ENCODE peak calls at places on chromosomes 11 and 22, in eight cellular contexts. One of them, this sample, is unnamed.

GRCh38 chr11:65060913-65061408 is 2.6 kb upstream of the NAALADL1 start:
- DNase-seq in activated naive CD4-positive, alpha-beta T cell: no peak
- DNase-seq in naive B cell: no peak
- DNase-seq in LHCN-M2: no peak
- DNase-seq in SK-MEL-5: peak; percentile 54
- DNase-seq in GM04503: no peak
- DNase-seq in stimulated activated CD8-positive, alpha-beta memory T cell treated with anti-CD3 and anti-CD28 coated beads, Interleukin-7, amount 100 ng/mL, for 1 hour: no peak
- DNase-seq in activated CD4-positive, alpha-beta T cell treated with anti-CD3 and anti-CD28 coated beads, Interleukin-2, amount 50 U/mL, for 1 hour: no peak
- DNase-seq in this sample: no peak

GRCh38 chr11:44130751-44131150 is 35.3 kb downstream of the EXT2 start:
- DNase-seq in LHCN-M2: no peak
- DNase-seq in activated naive CD4-positive, alpha-beta T cell: no peak
- DNase-seq in naive B cell: no peak
- DNase-seq in SK-MEL-5: no peak
- DNase-seq in GM04503: no peak
- DNase-seq in stimulated activated CD8-positive, alpha-beta memory T cell treated with anti-CD3 and anti-CD28 coated beads, Interleukin-7, amount 100 ng/mL, for 1 hour: no peak
- DNase-seq in activated CD4-positive, alpha-beta T cell treated with anti-CD3 and anti-CD28 coated beads, Interleukin-2, amount 50 U/mL, for 1 hour: no peak
- DNase-seq in this sample: no peak

GRCh38 chr11:118620529-118621070 is 13.2 kb downstream of the PHLDB1 start:
- DNase-seq in LHCN-M2: no peak
- DNase-seq in naive B cell: no peak
- DNase-seq in GM04503: no peak
- DNase-seq in activated naive CD4-positive, alpha-beta T cell: no peak
- DNase-seq in stimulated activated CD8-positive, alpha-beta memory T cell treated with anti-CD3 and anti-CD28 coated beads, Interleukin-7, amount 100 ng/mL, for 1 hour: no peak
- DNase-seq in activated CD4-positive, alpha-beta T cell treated with anti-CD3 and anti-CD28 coated beads, Interleukin-2, amount 50 U/mL, for 1 hour: no peak
- DNase-seq in SK-MEL-5: peak; percentile 78
- DNase-seq in this sample: no peak

GRCh38 chr11:73260127-73260457 is 12.0 kb upstream of the P2RY6 start:
- DNase-seq in stimulated activated CD8-positive, alpha-beta memory T cell treated with anti-CD3 and anti-CD28 coated beads, Interleukin-7, amount 100 ng/mL, for 1 hour: no peak
- DNase-seq in LHCN-M2: no peak
- DNase-seq in GM04503: no peak
- DNase-seq in SK-MEL-5: no peak
- DNase-seq in naive B cell: no peak
- DNase-seq in activated CD4-positive, alpha-beta T cell treated with anti-CD3 and anti-CD28 coated beads, Interleukin-2, amount 50 U/mL, for 1 hour: no peak
- DNase-seq in activated naive CD4-positive, alpha-beta T cell: no peak
- DNase-seq in this sample: no peak

GRCh38 chr11:1089738-1090599 is 15.3 kb downstream of the MUC2 start:
- DNase-seq in naive B cell: no peak
- DNase-seq in LHCN-M2: no peak
- DNase-seq in SK-MEL-5: no peak
- DNase-seq in stimulated activated CD8-positive, alpha-beta memory T cell treated with anti-CD3 and anti-CD28 coated beads, Interleukin-7, amount 100 ng/mL, for 1 hour: no peak
- DNase-seq in GM04503: no peak
- DNase-seq in activated CD4-positive, alpha-beta T cell treated with anti-CD3 and anti-CD28 coated beads, Interleukin-2, amount 50 U/mL, for 1 hour: no peak
- DNase-seq in activated naive CD4-positive, alpha-beta T cell: no peak
- DNase-seq in this sample: no peak

GRCh38 chr11:12393691-12394090 is 16.3 kb downstream of the PARVA start:
- DNase-seq in stimulated activated CD8-positive, alpha-beta memory T cell treated with anti-CD3 and anti-CD28 coated beads, Interleukin-7, amount 100 ng/mL, for 1 hour: no peak
- DNase-seq in naive B cell: no peak
- DNase-seq in LHCN-M2: no peak
- DNase-seq in SK-MEL-5: no peak
- DNase-seq in activated CD4-positive, alpha-beta T cell treated with anti-CD3 and anti-CD28 coated beads, Interleukin-2, amount 50 U/mL, for 1 hour: no peak
- DNase-seq in GM04503: no peak
- DNase-seq in activated naive CD4-positive, alpha-beta T cell: no peak
- DNase-seq in this sample: no peak

GRCh38 chr11:44030276-44030932 is 17.4 kb upstream of the ACCSL start:
- DNase-seq in activated naive CD4-positive, alpha-beta T cell: no peak
- DNase-seq in GM04503: peak; percentile 73
- DNase-seq in activated CD4-positive, alpha-beta T cell treated with anti-CD3 and anti-CD28 coated beads, Interleukin-2, amount 50 U/mL, for 1 hour: no peak
- DNase-seq in LHCN-M2: peak; percentile 40
- DNase-seq in stimulated activated CD8-positive, alpha-beta memory T cell treated with anti-CD3 and anti-CD28 coated beads, Interleukin-7, amount 100 ng/mL, for 1 hour: no peak
- DNase-seq in naive B cell: no peak
- DNase-seq in SK-MEL-5: peak; percentile 21
- DNase-seq in this sample: no peak

GRCh38 chr22:24412274-24412673 is 15.1 kb upstream of the ADORA2A start:
- DNase-seq in naive B cell: no peak
- DNase-seq in SK-MEL-5: no peak
- DNase-seq in stimulated activated CD8-positive, alpha-beta memory T cell treated with anti-CD3 and anti-CD28 coated beads, Interleukin-7, amount 100 ng/mL, for 1 hour: no peak
- DNase-seq in GM04503: no peak
- DNase-seq in activated CD4-positive, alpha-beta T cell treated with anti-CD3 and anti-CD28 coated beads, Interleukin-2, amount 50 U/mL, for 1 hour: no peak
- DNase-seq in activated naive CD4-positive, alpha-beta T cell: no peak
- DNase-seq in LHCN-M2: no peak
- DNase-seq in this sample: no peak

GRCh38 chr22:23237841-23238240 is 57.5 kb downstream of the BCR start:
- DNase-seq in SK-MEL-5: no peak
- DNase-seq in stimulated activated CD8-positive, alpha-beta memory T cell treated with anti-CD3 and anti-CD28 coated beads, Interleukin-7, amount 100 ng/mL, for 1 hour: no peak
- DNase-seq in activated CD4-positive, alpha-beta T cell treated with anti-CD3 and anti-CD28 coated beads, Interleukin-2, amount 50 U/mL, for 1 hour: no peak
- DNase-seq in LHCN-M2: no peak
- DNase-seq in activated naive CD4-positive, alpha-beta T cell: no peak
- DNase-seq in naive B cell: no peak
- DNase-seq in GM04503: no peak
- DNase-seq in this sample: no peak

GRCh38 chr11:94139421-94139820 is 10.8 kb downstream of the PANX1 start:
- DNase-seq in SK-MEL-5: no peak
- DNase-seq in stimulated activated CD8-positive, alpha-beta memory T cell treated with anti-CD3 and anti-CD28 coated beads, Interleukin-7, amount 100 ng/mL, for 1 hour: no peak
- DNase-seq in activated naive CD4-positive, alpha-beta T cell: no peak
- DNase-seq in naive B cell: no peak
- DNase-seq in LHCN-M2: no peak
- DNase-seq in activated CD4-positive, alpha-beta T cell treated with anti-CD3 and anti-CD28 coated beads, Interleukin-2, amount 50 U/mL, for 1 hour: no peak
- DNase-seq in GM04503: no peak
- DNase-seq in this sample: no peak

GRCh38 chr11:63802637-63803414 is 10.4 kb upstream of the SPINDOC start:
- DNase-seq in activated CD4-positive, alpha-beta T cell treated with anti-CD3 and anti-CD28 coated beads, Interleukin-2, amount 50 U/mL, for 1 hour: no peak
- DNase-seq in activated naive CD4-positive, alpha-beta T cell: no peak
- DNase-seq in GM04503: peak; percentile 24
- DNase-seq in LHCN-M2: peak; percentile 81
- DNase-seq in stimulated activated CD8-positive, alpha-beta memory T cell treated with anti-CD3 and anti-CD28 coated beads, Interleukin-7, amount 100 ng/mL, for 1 hour: no peak
- DNase-seq in naive B cell: no peak
- DNase-seq in SK-MEL-5: no peak
- DNase-seq in this sample: no peak

GRCh38 chr22:41480397-41480735 is 11.4 kb downstream of the ACO2 start:
- DNase-seq in activated CD4-positive, alpha-beta T cell treated with anti-CD3 and anti-CD28 coated beads, Interleukin-2, amount 50 U/mL, for 1 hour: no peak
- DNase-seq in stimulated activated CD8-positive, alpha-beta memory T cell treated with anti-CD3 and anti-CD28 coated beads, Interleukin-7, amount 100 ng/mL, for 1 hour: no peak
- DNase-seq in SK-MEL-5: no peak
- DNase-seq in LHCN-M2: no peak
- DNase-seq in activated naive CD4-positive, alpha-beta T cell: no peak
- DNase-seq in naive B cell: no peak
- DNase-seq in GM04503: no peak
- DNase-seq in this sample: no peak

This sample was measured in central memory CD8-positive, alpha-beta T cell.